ENCODE peak calls at places on chromosomes 13 and 19, in four cellular contexts. E is HCT116, X is SK-N-SH, P is GM23338. O is an unnamed sample.

GRCh38 chr13:27182844-27183497 is 11.4 kb upstream of the USP12 start:
- DNase-seq in P (no peak), E (peak), X (no peak), O (peak)

GRCh38 chr19:4369109-4369887 is 25.9 kb downstream of the MPND start:
- DNase-seq in P (peak), X (no peak), E (no peak), O (no peak)

GRCh38 chr13:38630780-38631179 is 56.1 kb upstream of the FREM2 start:
- DNase-seq in E (no peak), P (no peak), X (no peak), O (no peak)

GRCh38 chr13:66748712-66749111 is 481.4 kb downstream of the PCDH9 start:
- DNase-seq in E (no peak), P (no peak), X (no peak), O (no peak)

GRCh38 chr13:96011291-96011875 is 41.8 kb downstream of the UGGT2 start:
- DNase-seq in X (no peak), P (no peak), E (no peak), O (no peak)

GRCh38 chr19:8615813-8616596 is 5.5 kb upstream of the ADAMTS10 start:
- DNase-seq in E (peak), X (peak), P (peak), O (no peak)

GRCh38 chr19:24059572-24060295 is 27.3 kb upstream of the ZNF254 start:
- DNase-seq in E (no peak), P (no peak), X (no peak), O (no peak)

GRCh38 chr13:48094404-48094780 is 512 bp downstream of the MED4 start:
- DNase-seq in P (peak), E (no peak), X (no peak), O (no peak)

GRCh38 chr13:101942038-101942437 is 459.8 kb downstream of the FGF14 start:
- DNase-seq in E (no peak), X (peak), P (peak), O (peak)

GRCh38 chr19:55283548-55284393 is at the start of gene BRSK1:
- DNase-seq in E (peak), P (peak), X (peak), O (no peak)

GRCh38 chr13:42969558-42970172 is 22.4 kb downstream of the EPSTI1 start:
- DNase-seq in P (peak), E (peak), X (peak), O (no peak)

GRCh38 chr13:72125561-72125960 is 258.6 kb upstream of the DACH1 start:
- DNase-seq in X (no peak), E (no peak), P (no peak), O (no peak)

GRCh38 chr13:41398494-41399190 is 58.7 kb upstream of the RGCC start:
- DNase-seq in P (no peak), E (no peak), X (no peak), O (no peak)

GRCh38 chr13:23986619-23987018 is 89.3 kb upstream of the C1QTNF9B start:
- DNase-seq in E (no peak), P (no peak), X (no peak), O (no peak)

GRCh38 chr19:5293607-5294089 is 47.0 kb downstream of the PTPRS start:
- DNase-seq in E (no peak), X (peak), P (peak), O (no peak)

GRCh38 chr13:32790731-32791130 is 204.5 kb downstream of the PDS5B start:
- DNase-seq in P (peak), X (no peak), E (no peak), O (no peak)
- TF ChIP-seq CTCF in P (peak), X (peak), E (peak), O (no peak)

GRCh38 chr19:17327654-17328516 is 6.8 kb downstream of the ANO8 start:
- DNase-seq in X (peak), E (peak), P (peak), O (no peak)
- TF ChIP-seq POLR2AphosphoS5 in X (no peak), E (peak), P (peak), O (no peak)

DNA sequence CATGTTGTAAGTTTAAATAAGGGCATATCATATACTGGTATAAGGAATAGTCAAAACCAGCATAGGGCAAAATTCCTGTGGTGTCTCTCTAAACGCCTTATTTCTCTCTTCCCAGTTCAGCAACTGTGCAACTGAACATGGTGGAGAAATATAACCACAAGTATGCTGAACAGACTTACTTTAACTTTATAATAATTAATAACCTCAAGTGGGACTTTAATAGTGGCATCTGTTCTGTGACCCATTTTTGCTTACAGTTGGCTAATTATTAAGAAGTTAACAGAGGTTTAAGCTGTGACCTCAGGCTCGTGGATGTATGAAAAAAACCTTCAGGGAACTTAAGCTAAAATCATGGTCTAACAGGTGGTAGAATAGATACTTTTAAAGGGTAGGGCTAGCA is 54.3 kb downstream of the MICU2 start:
- DNase-seq in X (no peak), P (no peak), E (no peak), O (no peak)
- TF ChIP-seq REST in X (no peak), P (no peak), E (no peak), O (no peak)

GRCh38 chr13:49904729-49905456 is 31.2 kb downstream of the SPRYD7 start:
- DNase-seq in E (no peak), X (no peak), P (no peak), O (no peak)

DNA sequence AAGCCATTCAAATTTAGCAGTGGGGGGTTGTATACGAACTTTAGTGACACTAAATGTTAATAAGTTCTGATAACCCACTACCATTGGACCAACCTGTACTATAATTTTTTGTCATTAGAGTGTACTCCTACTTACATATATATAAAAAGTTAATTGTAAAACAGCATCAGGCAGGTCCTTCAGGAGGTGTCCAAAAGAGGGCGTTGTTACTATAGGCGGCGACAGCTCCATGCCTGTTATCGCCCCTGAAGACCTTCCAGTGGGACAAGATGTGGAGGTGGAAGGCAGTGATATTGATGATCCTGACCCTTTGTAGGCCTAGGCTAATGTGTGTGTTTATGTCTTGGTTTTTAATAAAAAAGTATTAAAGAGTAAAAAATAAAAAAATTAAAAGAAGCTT is 27.5 kb downstream of the SPRYD7 start:
- DNase-seq in P (peak), X (no peak), E (peak), O (no peak)
- TF ChIP-seq CTCF in P (peak), X (peak), E (peak), O (peak)

DNA sequence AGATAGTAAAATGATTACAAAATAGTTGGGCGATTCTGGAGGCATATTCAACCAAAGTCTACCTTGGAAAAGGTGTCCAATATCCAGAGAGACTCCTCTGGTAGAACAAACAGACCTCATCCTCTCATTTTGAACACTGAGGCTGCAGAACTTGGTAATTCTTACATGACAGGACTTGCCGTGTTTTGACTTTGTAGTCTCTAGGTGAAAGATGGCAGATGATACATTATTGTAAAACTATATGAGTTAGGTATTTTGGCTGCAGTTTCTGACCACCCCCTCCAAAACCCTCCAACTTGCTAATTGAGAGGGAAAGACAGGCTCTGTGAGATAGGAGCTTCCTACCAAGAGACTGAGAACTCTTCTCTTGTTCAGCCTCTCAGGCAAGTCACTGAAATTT is 22.6 kb downstream of the SAE1 start:
- DNase-seq in E (no peak), P (no peak), X (no peak), O (no peak)
- TF ChIP-seq POLR2AphosphoS5 in E (no peak), P (no peak), X (no peak), O (no peak)

DNA sequence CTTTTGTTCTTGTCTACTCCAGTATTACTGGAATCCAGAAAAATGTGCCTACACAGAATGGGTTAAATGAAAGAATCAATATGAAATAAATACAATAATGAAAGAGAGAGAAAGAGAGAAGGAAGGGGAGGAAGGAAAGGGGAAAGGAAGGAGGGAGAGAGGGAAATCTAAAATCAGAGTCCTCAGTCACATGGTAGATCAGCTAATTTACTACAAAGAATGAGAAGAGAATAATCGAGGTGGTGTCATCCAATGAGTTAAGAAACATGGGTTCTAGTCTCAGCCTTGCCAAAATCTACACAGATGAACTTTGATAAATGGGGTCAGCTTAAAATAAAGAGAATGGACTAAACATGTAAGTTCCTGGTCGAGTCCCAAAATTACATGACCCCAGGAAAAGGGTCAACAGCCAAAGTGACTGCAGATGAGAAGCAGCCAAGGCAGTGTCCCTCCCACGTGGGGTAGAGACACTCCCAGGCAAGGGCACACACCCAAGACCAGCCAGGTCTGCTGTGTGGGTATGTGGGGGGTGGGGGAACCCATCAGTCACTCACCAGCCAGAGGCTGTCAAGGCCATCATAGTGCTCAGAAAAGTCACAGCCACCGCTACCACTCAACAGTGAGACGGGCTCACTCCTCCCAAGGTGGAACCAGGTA is 103.6 kb downstream of the STK24 start:
- DNase-seq in X (no peak), P (no peak), E (no peak), O (no peak)
- TF ChIP-seq REST in X (no peak), P (no peak), E (no peak), O (no peak)

DNA sequence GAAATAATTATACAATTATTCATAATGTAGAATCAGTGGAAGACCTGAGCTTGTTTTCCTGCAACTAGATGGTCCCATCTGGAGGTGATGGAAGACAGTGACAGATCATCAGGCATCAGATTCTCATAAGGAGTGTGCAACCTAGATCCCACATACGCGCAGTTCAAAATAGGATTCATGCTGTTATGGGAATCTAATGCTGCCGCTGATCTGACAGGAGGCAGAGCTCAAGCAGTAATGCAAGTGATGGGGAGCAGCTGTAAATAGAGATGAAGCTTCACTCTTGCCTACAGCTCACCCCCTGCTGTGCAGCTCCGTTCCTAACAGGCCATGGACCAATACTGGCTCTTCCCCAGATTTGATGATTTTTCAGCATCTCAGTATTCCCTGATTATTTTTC is 208.4 kb upstream of the RXFP2 start:
- DNase-seq in P (no peak), X (no peak), E (no peak), O (no peak)
- TF ChIP-seq CTCF in P (no peak), X (no peak), E (no peak), O (no peak)

GRCh38 chr19:44779150-44779549 is 1.5 kb downstream of the CBLC start:
- DNase-seq in X (no peak), E (no peak), P (no peak), O (no peak)

GRCh38 chr19:44775676-44776240 is 1.9 kb upstream of the CBLC start:
- DNase-seq in P (no peak), E (no peak), X (no peak), O (no peak)

GRCh38 chr19:44777715-44778347 is at the start of gene CBLC:
- DNase-seq in X (peak), E (peak), P (peak), O (no peak)

GRCh38 chr19:44774614-44775013 is 3.1 kb upstream of the CBLC start:
- DNase-seq in X (no peak), P (no peak), E (no peak), O (no peak)

GRCh38 chr19:44776402-44777096 is 1.1 kb upstream of the CBLC start:
- DNase-seq in X (no peak), E (peak), P (peak), O (no peak)
- TF ChIP-seq POLR2AphosphoS5 in X (no peak), E (peak), P (no peak), O (no peak)

GRCh38 chr19:39409207-39409885 is 2.7 kb downstream of the ZFP36 start:
- DNase-seq in P (peak), X (peak), E (peak), O (peak)

GRCh38 chr19:39410620-39411005 is 1.9 kb upstream of the PLEKHG2 start:
- DNase-seq in P (no peak), E (no peak), X (no peak), O (no peak)

GRCh38 chr19:39408392-39409206 is 2.0 kb downstream of the ZFP36 start:
- DNase-seq in X (no peak), P (no peak), E (peak), O (peak)

GRCh38 chr19:39411006-39411831 is 1.2 kb upstream of the PLEKHG2 start:
- DNase-seq in X (no peak), E (no peak), P (no peak), O (no peak)

DNA sequence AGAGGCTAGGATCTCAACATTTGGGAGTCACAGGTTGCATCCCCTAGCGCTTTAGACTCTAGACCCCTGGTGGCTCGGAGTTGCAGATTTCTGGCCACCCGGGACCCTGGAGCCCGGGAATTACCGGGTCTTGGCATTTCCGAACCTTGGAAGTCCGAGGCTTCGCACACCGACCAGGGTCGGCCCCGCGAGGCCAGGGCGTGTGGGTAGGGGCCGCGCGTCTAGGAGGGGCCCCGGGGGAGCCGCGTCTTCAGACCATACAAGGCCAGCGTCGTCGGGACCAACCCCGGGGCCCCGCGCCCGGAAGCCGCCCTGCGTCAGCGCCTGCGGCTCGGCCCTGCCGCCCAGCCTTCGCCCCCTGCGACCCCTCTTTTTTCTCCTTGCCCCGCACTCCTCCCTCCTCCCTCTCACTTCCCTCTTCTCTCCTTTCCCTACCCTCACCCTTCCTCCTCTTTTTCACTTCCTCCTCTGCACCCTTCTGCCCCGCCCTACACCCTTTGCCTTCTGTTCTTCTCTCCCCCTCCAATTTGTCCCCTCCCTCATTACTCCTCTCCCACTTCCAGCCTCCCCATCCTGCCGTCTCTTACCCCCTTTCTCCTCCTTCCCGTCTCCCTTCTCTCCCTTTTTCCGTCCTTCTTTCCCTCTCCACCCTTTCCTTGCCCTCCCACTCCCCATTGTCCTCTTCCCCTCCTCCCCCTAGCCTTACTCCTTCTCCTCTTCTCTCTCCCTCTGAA is 2.4 kb upstream of the PLEKHG2 start:
- DNase-seq in P (peak), E (peak), X (peak), O (no peak)
- TF ChIP-seq REST in P (no peak), E (no peak), X (no peak), O (no peak)

O was measured in Panc1.